ENCODE peak calls at places on chromosome 6, in eight cellular contexts. V, M, L, O, U, N, F and S are unnamed samples.

GRCh38 chr6:148915889-148916288 is 169.1 kb downstream of the UST start:
- DNase-seq in V (no peak), U (no peak), F (no peak), M (no peak), N (no peak), O (no peak), L (no peak), S (no peak)

GRCh38 chr6:31158863-31159855 is 770 bp downstream of the TCF19 start:
- DNase-seq in U (no peak), L (no peak), O (peak; percentile 60), V (no peak), F (no peak), N (no peak), M (no peak), S (no peak)

GRCh38 chr6:133532908-133533307 is 291.8 kb downstream of the EYA4 start:
- DNase-seq in N (no peak), M (no peak), O (no peak), V (no peak), L (no peak), F (no peak), U (no peak), S (no peak)

GRCh38 chr6:125273965-125274364 is 27.8 kb downstream of the HDDC2 start:
- DNase-seq in N (no peak), F (no peak), M (peak; percentile 67), V (no peak), O (no peak), L (no peak), U (no peak), S (no peak)

GRCh38 chr6:90343581-90343980 is 46.9 kb upstream of the BACH2 start:
- DNase-seq in F (no peak), L (no peak), U (no peak), N (no peak), V (no peak), M (peak; percentile 15), O (no peak), S (no peak)

GRCh38 chr6:106025655-106026054 is 60.5 kb upstream of the PRDM1 start:
- DNase-seq in L (no peak), V (no peak), O (no peak), N (no peak), U (no peak), F (no peak), M (peak; percentile 13), S (no peak)

GRCh38 chr6:52360601-52361346 is 1.2 kb upstream of the PAQR8 start:
- DNase-seq in L (no peak), O (no peak), U (no peak), N (no peak), V (no peak), F (no peak), M (no peak), S (no peak)

GRCh38 chr6:39393075-39393474 is 70.6 kb upstream of the KCNK16 start:
- DNase-seq in U (no peak), O (no peak), M (no peak), L (no peak), F (no peak), V (no peak), N (no peak), S (no peak)

GRCh38 chr6:142462260-142462659 is 160.5 kb downstream of the ADGRG6 start:
- DNase-seq in O (no peak), L (no peak), U (no peak), V (no peak), F (no peak), N (no peak), M (no peak), S (no peak)

GRCh38 chr6:109743739-109744138 is 52.6 kb downstream of the FIG4 start:
- DNase-seq in M (peak; percentile 83), N (no peak), L (peak; percentile 43), U (no peak), V (peak; percentile 12), F (no peak), O (no peak), S (no peak)

GRCh38 chr6:148760568-148761531 is 14.0 kb downstream of the UST start:
- DNase-seq in F (peak; percentile 52), O (peak; percentile 84), M (peak; percentile 94), U (peak; percentile 62), V (no peak), N (no peak), L (peak; percentile 59), S (peak; percentile 73)

GRCh38 chr6:169677096-169677495 is 24.7 kb downstream of the WDR27 start:
- DNase-seq in M (no peak), O (no peak), L (no peak), N (no peak), F (no peak), V (no peak), U (no peak), S (no peak)

GRCh38 chr6:7087066-7087465 is 20.7 kb upstream of the RREB1 start:
- DNase-seq in F (no peak), V (no peak), M (peak; percentile 41), L (no peak), U (no peak), O (no peak), N (no peak), S (no peak)
- TF ChIP-seq CTCF in F (no peak), V (no peak), M (peak; percentile 20), L (peak; percentile 34), U (peak; percentile 9), O (no peak), N (peak; percentile 13), S (no peak)

GRCh38 chr6:129191275-129191674 is 308.3 kb downstream of the LAMA2 start:
- DNase-seq in L (no peak), N (no peak), O (no peak), U (no peak), F (no peak), M (no peak), V (no peak), S (no peak)

GRCh38 chr6:129192458-129192989 is 309.6 kb downstream of the LAMA2 start:
- DNase-seq in L (no peak), V (no peak), F (no peak), M (no peak), U (no peak), O (no peak), N (no peak), S (no peak)

GRCh38 chr6:129197154-129197553 is 314.2 kb downstream of the LAMA2 start:
- DNase-seq in U (no peak), V (no peak), L (no peak), F (no peak), O (no peak), N (no peak), M (no peak), S (no peak)

GRCh38 chr6:129194441-129195021 is 311.6 kb downstream of the LAMA2 start:
- DNase-seq in N (no peak), M (no peak), L (no peak), F (no peak), U (no peak), O (no peak), V (no peak), S (no peak)

GRCh38 chr6:129195666-129196065 is 312.7 kb downstream of the LAMA2 start:
- DNase-seq in N (no peak), U (no peak), M (no peak), L (peak; percentile 63), V (no peak), F (no peak), O (no peak), S (no peak)
- TF ChIP-seq CTCF in N (no peak), U (no peak), M (no peak), L (peak; percentile 46), V (no peak), F (no peak), O (no peak), S (no peak)

GRCh38 chr6:157461000-157461915 is 80.3 kb downstream of the ZDHHC14 start:
- DNase-seq in M (peak; percentile 52), L (no peak), N (peak; percentile 81), O (no peak), V (no peak), F (no peak), U (no peak), S (peak; percentile 64)
- TF ChIP-seq CTCF in M (no peak), L (no peak), N (peak; percentile 34), O (peak; percentile 45), V (peak; percentile 67), F (no peak), U (peak; percentile 19), S (no peak)

GRCh38 chr6:156450421-156450820 is 326.8 kb upstream of the ARID1B start:
- DNase-seq in N (no peak), F (no peak), V (no peak), L (no peak), O (no peak), U (no peak), M (no peak), S (no peak)
- TF ChIP-seq CTCF in N (no peak), F (no peak), V (no peak), L (no peak), O (no peak), U (no peak), M (no peak), S (no peak)